ENCODE peak calls at places on chromosomes 16 and 17, in six cellular contexts. One of them, this sample, is unnamed.

GRCh38 chr17:7887482-7888183 is 956 bp upstream of the CHD3 start:
- DNase-seq in GM23338: peak
- DNase-seq in hepatocyte: peak
- DNase-seq in MM.1S: peak
- DNase-seq in K562: peak
- DNase-seq in keratinocyte: no peak
- DNase-seq in this sample: peak

GRCh38 chr17:75635610-75636202 is 2.5 kb downstream of the SMIM5 start:
- DNase-seq in MM.1S: no peak
- DNase-seq in K562: no peak
- DNase-seq in GM23338: no peak
- DNase-seq in keratinocyte: no peak
- DNase-seq in hepatocyte: no peak
- DNase-seq in this sample: no peak

GRCh38 chr16:69150146-69150865 is 17.9 kb downstream of the UTP4 start:
- DNase-seq in K562: peak
- DNase-seq in GM23338: peak
- DNase-seq in MM.1S: peak
- DNase-seq in keratinocyte: no peak
- DNase-seq in hepatocyte: peak
- DNase-seq in this sample: peak

GRCh38 chr16:65315004-65315398 is 193.1 kb upstream of the CDH11 start:
- DNase-seq in keratinocyte: no peak
- DNase-seq in K562: no peak
- DNase-seq in GM23338: no peak
- DNase-seq in hepatocyte: no peak
- DNase-seq in MM.1S: no peak
- DNase-seq in this sample: no peak

GRCh38 chr16:79209308-79209707 is 391.2 kb downstream of the MAF start:
- DNase-seq in MM.1S: no peak
- DNase-seq in keratinocyte: no peak
- DNase-seq in GM23338: no peak
- DNase-seq in K562: no peak
- DNase-seq in hepatocyte: no peak
- DNase-seq in this sample: no peak

GRCh38 chr16:10421596-10421995 is 35.7 kb downstream of the ATF7IP2 start:
- DNase-seq in keratinocyte: no peak
- DNase-seq in GM23338: no peak
- DNase-seq in K562: no peak
- DNase-seq in MM.1S: no peak
- DNase-seq in hepatocyte: no peak
- DNase-seq in this sample: no peak

GRCh38 chr17:57002904-57003303 is 25.0 kb downstream of the SCPEP1 start:
- DNase-seq in hepatocyte: no peak
- DNase-seq in keratinocyte: no peak
- DNase-seq in GM23338: no peak
- DNase-seq in K562: no peak
- DNase-seq in MM.1S: no peak
- DNase-seq in this sample: no peak

GRCh38 chr17:76353004-76353598 is 615 bp downstream of the PRPSAP1 start:
- DNase-seq in K562: peak
- DNase-seq in hepatocyte: peak
- DNase-seq in keratinocyte: no peak
- DNase-seq in GM23338: peak
- DNase-seq in MM.1S: no peak
- DNase-seq in this sample: no peak

GRCh38 chr16:28304214-28304613 is 11.9 kb downstream of the SBK1 start:
- DNase-seq in keratinocyte: no peak
- DNase-seq in hepatocyte: peak
- DNase-seq in MM.1S: peak
- DNase-seq in K562: peak
- DNase-seq in GM23338: peak
- DNase-seq in this sample: peak

GRCh38 chr16:86896976-86897375 is 318.6 kb downstream of the FOXL1 start:
- DNase-seq in MM.1S: no peak
- DNase-seq in K562: no peak
- DNase-seq in hepatocyte: no peak
- DNase-seq in GM23338: no peak
- DNase-seq in keratinocyte: no peak
- DNase-seq in this sample: no peak
- TF ChIP-seq EZH2 in MM.1S: no peak
- TF ChIP-seq EZH2 in K562: no peak
- TF ChIP-seq EZH2 in hepatocyte: no peak
- TF ChIP-seq EZH2 in GM23338: no peak
- TF ChIP-seq EZH2 in keratinocyte: no peak
- TF ChIP-seq EZH2 in this sample: no peak

DNA sequence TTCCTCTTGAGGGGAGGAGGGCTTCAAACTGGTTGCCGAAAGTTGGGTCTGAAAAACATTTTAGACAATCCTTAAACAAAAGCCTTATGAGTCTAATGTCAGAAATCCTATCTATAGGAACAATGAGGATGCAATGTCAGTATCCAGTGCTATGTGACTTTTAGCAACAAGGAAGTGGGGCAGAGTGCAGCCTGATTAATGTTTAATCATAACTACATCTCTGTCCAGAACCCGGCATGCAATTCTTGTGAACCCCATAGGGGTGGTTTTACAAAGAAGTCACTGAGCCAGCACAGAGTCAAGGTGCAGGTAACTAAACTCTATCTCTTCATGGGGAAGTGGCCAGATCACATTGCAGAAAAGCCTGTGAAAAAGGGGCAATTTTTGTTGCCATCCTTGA is 267.5 kb downstream of the HS3ST4 start:
- DNase-seq in hepatocyte: peak
- DNase-seq in keratinocyte: no peak
- DNase-seq in MM.1S: no peak
- DNase-seq in GM23338: no peak
- DNase-seq in K562: no peak
- DNase-seq in this sample: no peak
- TF ChIP-seq EZH2 in hepatocyte: no peak
- TF ChIP-seq EZH2 in keratinocyte: no peak
- TF ChIP-seq EZH2 in MM.1S: no peak
- TF ChIP-seq EZH2 in GM23338: no peak
- TF ChIP-seq EZH2 in K562: no peak
- TF ChIP-seq EZH2 in this sample: no peak

DNA sequence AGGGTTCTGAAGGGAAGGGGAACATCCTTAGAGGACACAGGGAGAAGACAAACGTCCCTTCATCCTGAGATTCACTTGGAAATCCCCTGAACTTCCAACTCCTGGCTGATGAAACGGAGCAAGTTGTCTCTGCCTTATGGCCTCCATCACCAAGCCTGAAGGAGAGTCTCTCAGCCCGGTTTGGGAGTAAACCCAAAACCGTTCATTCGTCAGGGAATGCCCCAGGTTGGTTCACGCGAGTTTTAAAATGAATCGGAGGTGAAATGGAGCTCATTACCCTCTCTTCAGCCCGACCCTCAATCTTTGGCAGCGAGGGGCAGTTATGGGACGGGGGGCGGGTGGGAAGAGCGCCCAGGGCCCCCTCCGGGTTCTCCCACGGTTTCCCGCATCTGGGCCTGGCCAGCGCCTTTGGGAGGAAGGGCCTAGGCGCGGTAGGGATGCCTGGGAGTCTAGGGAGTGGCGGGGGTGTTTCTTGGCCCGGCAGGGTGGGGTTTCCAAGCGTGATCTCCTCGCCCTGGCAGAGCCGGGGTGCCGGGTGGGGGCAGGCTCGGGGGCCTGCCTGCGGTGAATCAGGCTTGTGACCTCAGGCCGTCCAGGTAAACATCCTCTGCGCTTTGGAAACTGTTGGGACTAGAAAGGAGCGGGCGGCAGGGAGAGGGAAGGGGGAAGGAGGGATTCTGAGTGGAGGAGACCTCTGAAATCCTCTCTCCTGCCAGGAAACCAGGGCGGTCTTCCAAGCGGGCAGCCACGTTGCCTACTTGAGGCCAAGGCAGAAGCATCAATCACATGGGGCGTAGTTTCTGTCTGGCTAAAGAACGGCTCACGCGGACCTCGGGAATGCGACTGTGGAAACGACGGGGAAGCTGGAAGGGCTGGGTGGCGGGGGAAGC is 24.1 kb upstream of the HOXB13 start:
- DNase-seq in GM23338: peak
- DNase-seq in K562: no peak
- DNase-seq in hepatocyte: no peak
- DNase-seq in MM.1S: no peak
- DNase-seq in keratinocyte: no peak
- DNase-seq in this sample: no peak
- TF ChIP-seq EZH2 in GM23338: peak
- TF ChIP-seq EZH2 in K562: peak
- TF ChIP-seq EZH2 in hepatocyte: peak
- TF ChIP-seq EZH2 in MM.1S: no peak
- TF ChIP-seq EZH2 in keratinocyte: peak
- TF ChIP-seq EZH2 in this sample: no peak

DNA sequence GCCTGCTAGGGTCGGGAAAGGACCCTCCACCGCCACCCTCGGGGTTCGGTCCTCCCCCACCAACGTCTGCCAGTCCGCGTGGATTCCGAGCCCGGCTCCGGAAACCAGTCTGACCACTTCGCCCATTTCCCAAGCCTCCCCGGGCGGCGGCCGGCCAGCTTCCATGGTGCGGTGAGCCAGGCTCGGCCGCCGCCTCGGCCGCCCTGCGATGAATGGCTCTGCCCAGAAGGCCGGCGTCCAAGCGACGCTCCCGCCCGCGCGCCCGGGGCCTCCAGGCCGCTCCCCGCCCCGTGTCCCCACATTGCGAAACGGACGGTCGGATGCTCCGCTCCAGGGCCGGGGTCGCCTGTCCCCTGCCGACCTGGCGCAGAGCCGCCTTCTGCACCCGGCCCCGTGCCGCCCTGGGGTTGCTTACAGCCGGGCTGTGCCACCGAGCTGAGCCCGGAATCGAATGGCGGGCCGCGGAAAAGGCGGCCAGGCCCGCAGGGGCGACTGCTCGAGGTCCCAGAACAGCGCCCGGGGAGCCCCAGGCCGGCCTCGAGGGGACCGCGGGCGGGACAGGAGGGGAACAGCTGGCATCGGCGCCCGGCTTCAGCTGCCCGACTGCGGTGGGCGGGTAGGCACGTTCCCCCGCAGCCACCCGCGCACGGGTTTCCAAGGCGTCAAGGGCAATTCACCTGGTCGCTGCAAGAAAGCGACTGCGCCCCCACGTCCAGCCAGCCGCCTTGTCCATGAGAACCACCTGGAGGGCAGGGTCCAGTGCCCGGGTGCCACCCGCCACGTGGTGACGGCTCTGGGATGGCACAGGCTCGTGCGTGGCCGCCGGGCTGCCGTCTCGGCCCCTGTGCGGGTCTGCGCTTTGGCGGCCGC is 18.3 kb upstream of the CBX8 start:
- DNase-seq in MM.1S: no peak
- DNase-seq in keratinocyte: no peak
- DNase-seq in GM23338: peak
- DNase-seq in hepatocyte: peak
- DNase-seq in K562: no peak
- DNase-seq in this sample: no peak
- TF ChIP-seq EZH2 in MM.1S: no peak
- TF ChIP-seq EZH2 in keratinocyte: peak
- TF ChIP-seq EZH2 in GM23338: peak
- TF ChIP-seq EZH2 in hepatocyte: peak
- TF ChIP-seq EZH2 in K562: no peak
- TF ChIP-seq EZH2 in this sample: no peak

GRCh38 chr17:58380207-58381123 is 28.5 kb upstream of the SUPT4H1 start:
- DNase-seq in GM23338: no peak
- DNase-seq in MM.1S: no peak
- DNase-seq in keratinocyte: no peak
- DNase-seq in hepatocyte: no peak
- DNase-seq in K562: no peak
- DNase-seq in this sample: no peak
- TF ChIP-seq EZH2 in GM23338: no peak
- TF ChIP-seq EZH2 in MM.1S: no peak
- TF ChIP-seq EZH2 in keratinocyte: no peak
- TF ChIP-seq EZH2 in hepatocyte: no peak
- TF ChIP-seq EZH2 in K562: no peak
- TF ChIP-seq EZH2 in this sample: no peak

GRCh38 chr17:78231991-78232759 is 744 bp downstream of the TMEM235 start:
- DNase-seq in hepatocyte: peak
- DNase-seq in keratinocyte: no peak
- DNase-seq in K562: no peak
- DNase-seq in MM.1S: no peak
- DNase-seq in GM23338: peak
- DNase-seq in this sample: no peak
- TF ChIP-seq EZH2 in hepatocyte: peak
- TF ChIP-seq EZH2 in keratinocyte: no peak
- TF ChIP-seq EZH2 in K562: no peak
- TF ChIP-seq EZH2 in MM.1S: no peak
- TF ChIP-seq EZH2 in GM23338: no peak
- TF ChIP-seq EZH2 in this sample: no peak

GRCh38 chr17:78131172-78132085 is 858 bp downstream of the TMC8 start:
- DNase-seq in MM.1S: peak
- DNase-seq in GM23338: no peak
- DNase-seq in K562: no peak
- DNase-seq in hepatocyte: no peak
- DNase-seq in keratinocyte: no peak
- DNase-seq in this sample: no peak
- TF ChIP-seq EZH2 in MM.1S: no peak
- TF ChIP-seq EZH2 in GM23338: no peak
- TF ChIP-seq EZH2 in K562: no peak
- TF ChIP-seq EZH2 in hepatocyte: no peak
- TF ChIP-seq EZH2 in keratinocyte: no peak
- TF ChIP-seq EZH2 in this sample: no peak

GRCh38 chr16:8590161-8590688 is at the start of gene TMEM114:
- DNase-seq in GM23338: peak
- DNase-seq in K562: no peak
- DNase-seq in MM.1S: no peak
- DNase-seq in keratinocyte: no peak
- DNase-seq in hepatocyte: no peak
- DNase-seq in this sample: peak
- TF ChIP-seq EZH2 in GM23338: no peak
- TF ChIP-seq EZH2 in K562: no peak
- TF ChIP-seq EZH2 in MM.1S: no peak
- TF ChIP-seq EZH2 in keratinocyte: peak
- TF ChIP-seq EZH2 in hepatocyte: peak
- TF ChIP-seq EZH2 in this sample: no peak

GRCh38 chr16:4183258-4184037 is 58.4 kb downstream of the SRL start:
- DNase-seq in hepatocyte: peak
- DNase-seq in K562: peak
- DNase-seq in GM23338: peak
- DNase-seq in keratinocyte: peak
- DNase-seq in MM.1S: peak
- DNase-seq in this sample: peak
- TF ChIP-seq EZH2 in hepatocyte: no peak
- TF ChIP-seq EZH2 in K562: no peak
- TF ChIP-seq EZH2 in GM23338: no peak
- TF ChIP-seq EZH2 in keratinocyte: no peak
- TF ChIP-seq EZH2 in MM.1S: no peak
- TF ChIP-seq EZH2 in this sample: no peak

DNA sequence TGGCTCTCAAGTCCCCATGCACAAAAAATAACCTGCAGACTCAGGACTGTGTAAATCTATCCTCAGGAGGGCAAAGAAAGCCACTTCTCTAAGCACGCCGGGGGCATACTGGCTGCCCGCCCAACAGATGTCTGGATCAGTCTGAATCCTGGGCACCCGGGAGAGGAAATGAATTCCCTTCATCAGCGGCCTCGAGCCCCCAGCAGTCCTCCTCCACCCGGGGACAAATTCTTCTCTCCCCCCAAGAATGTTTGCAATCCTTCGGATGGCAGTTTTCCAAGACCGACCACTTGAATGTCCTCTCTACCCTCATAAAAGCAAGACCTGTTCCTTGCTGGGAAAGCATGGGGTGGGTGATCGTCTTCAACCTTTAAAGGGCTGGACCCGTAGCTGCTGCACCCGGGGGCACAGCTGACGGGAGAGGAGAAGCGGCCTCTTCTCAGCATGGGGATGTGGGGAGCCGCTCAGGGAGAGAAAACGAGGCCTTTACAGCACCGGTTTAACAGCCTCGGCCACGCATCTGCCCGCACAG is 9.4 kb upstream of the MAP2K3 start:
- DNase-seq in keratinocyte: no peak
- DNase-seq in hepatocyte: peak
- DNase-seq in GM23338: peak
- DNase-seq in MM.1S: no peak
- DNase-seq in K562: no peak
- DNase-seq in this sample: no peak
- TF ChIP-seq EZH2 in keratinocyte: no peak
- TF ChIP-seq EZH2 in hepatocyte: no peak
- TF ChIP-seq EZH2 in GM23338: no peak
- TF ChIP-seq EZH2 in MM.1S: no peak
- TF ChIP-seq EZH2 in K562: no peak
- TF ChIP-seq EZH2 in this sample: no peak